ENCODE peak calls at places on chromosomes 1 and 21, in ten cellular contexts. A is ovary, H is BJ, K is kidney, N is prostate gland, C is GM12865, S is brain microvascular endothelial cell, M is astrocyte of the spinal cord, F is stomach, J is heart right ventricle. G is an unnamed sample.

GRCh38 chr1:225341642-225342041 is 86.2 kb downstream of the LBR start:
- DNase-seq in M (no peak), N (no peak), K (no peak), A (no peak), C (no peak), J (no peak), S (no peak), F (no peak), H (no peak), G (no peak)

GRCh38 chr1:31127266-31127665 is 61.7 kb upstream of the PUM1 start:
- DNase-seq in F (no peak), C (no peak), N (no peak), K (no peak), S (peak), J (no peak), H (no peak), M (peak), A (no peak), G (no peak)

GRCh38 chr1:115159958-115160357 is 70.7 kb upstream of the TSPAN2 start:
- DNase-seq in M (no peak), J (no peak), C (no peak), K (no peak), H (no peak), F (no peak), S (no peak), A (no peak), N (no peak), G (no peak)

GRCh38 chr1:210792703-210793102 is 341.2 kb downstream of the KCNH1 start:
- DNase-seq in M (peak), N (no peak), K (no peak), F (no peak), A (no peak), C (no peak), S (peak), J (no peak), H (peak), G (no peak)

GRCh38 chr1:69919922-69920273 is 285.5 kb downstream of the LRRC40 start:
- DNase-seq in S (no peak), H (no peak), N (no peak), A (no peak), M (no peak), F (no peak), J (no peak), K (peak), C (no peak), G (no peak)

GRCh38 chr1:56436912-56437403 is 142.4 kb downstream of the PLPP3 start:
- DNase-seq in C (no peak), H (no peak), J (no peak), S (no peak), M (no peak), A (no peak), K (no peak), F (no peak), N (no peak), G (no peak)

GRCh38 chr1:50878434-50878833 is 81.6 kb downstream of the FAF1 start:
- DNase-seq in J (no peak), M (no peak), S (no peak), H (no peak), N (no peak), A (no peak), C (no peak), K (no peak), F (no peak), G (no peak)

GRCh38 chr21:21481238-21481637 is 483.0 kb downstream of the NCAM2 start:
- DNase-seq in H (no peak), M (no peak), J (no peak), A (no peak), F (no peak), N (no peak), K (no peak), C (no peak), S (no peak), G (no peak)

GRCh38 chr1:1302006-1302430 is 5.7 kb downstream of the ACAP3 start:
- DNase-seq in H (no peak), J (no peak), M (no peak), K (no peak), N (no peak), A (no peak), S (no peak), C (no peak), F (no peak), G (no peak)

GRCh38 chr1:167819849-167820683 is 93.9 kb downstream of the ADCY10 start:
- DNase-seq in S (peak), J (peak), F (peak), C (peak), M (peak), N (peak), H (peak), A (peak), K (peak), G (peak)

GRCh38 chr1:61056674-61057439 is 25.5 kb upstream of the NFIA start:
- DNase-seq in K (peak), F (peak), C (no peak), M (peak), S (peak), N (peak), A (peak), H (no peak), J (peak), G (peak)

GRCh38 chr1:20884513-20884912 is 97.4 kb upstream of the HP1BP3 start:
- DNase-seq in A (no peak), M (no peak), H (no peak), J (no peak), N (no peak), K (no peak), C (no peak), S (no peak), F (no peak), G (no peak)

GRCh38 chr1:212457740-212458338 is 25.1 kb downstream of the NENF start:
- DNase-seq in C (peak), N (no peak), F (peak), H (no peak), M (peak), J (no peak), S (peak), K (no peak), A (no peak), G (no peak)

GRCh38 chr21:36851121-36851520 is 115.3 kb downstream of the HLCS start:
- DNase-seq in N (no peak), C (no peak), H (no peak), F (no peak), M (no peak), S (no peak), K (no peak), A (no peak), J (no peak), G (no peak)

GRCh38 chr1:155873860-155874259 is 14.5 kb downstream of the SYT11 start:
- DNase-seq in M (peak), A (no peak), F (no peak), S (no peak), K (no peak), H (no peak), J (no peak), N (no peak), C (no peak), G (no peak)

DNA sequence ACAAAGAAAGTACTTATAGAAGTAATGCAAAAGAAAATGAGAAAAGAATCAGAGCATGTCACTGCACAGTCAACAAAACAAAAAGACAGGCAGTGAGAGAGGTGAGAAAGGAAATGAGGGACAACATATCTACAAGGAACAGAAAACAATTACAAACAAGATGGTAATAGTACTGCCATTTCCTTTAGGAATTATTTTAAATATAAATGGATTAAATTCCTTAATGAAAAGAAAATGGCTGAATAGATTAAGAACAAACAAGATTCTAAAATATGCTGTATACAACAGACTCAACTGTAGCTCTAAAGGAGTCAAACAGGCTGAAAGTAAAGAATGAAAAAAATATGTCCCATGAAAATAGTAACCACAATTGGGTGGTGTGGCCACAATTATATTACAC is 22.1 kb upstream of the ZNF124 start:
- DNase-seq in S (no peak), C (no peak), F (no peak), M (no peak), H (no peak), A (no peak), N (no peak), J (no peak), K (no peak), G (no peak)
- TF ChIP-seq CTCF in S (no peak), C (no peak), F (no peak), M (no peak), H (no peak), A (no peak), N (no peak), J (no peak), K (no peak), G (no peak)

GRCh38 chr1:24930703-24931480 is 816 bp upstream of the RUNX3 start:
- DNase-seq in N (no peak), M (no peak), C (no peak), S (no peak), A (no peak), K (no peak), H (no peak), J (no peak), F (no peak), G (no peak)

GRCh38 chr1:24931481-24932221 is 1.6 kb upstream of the RUNX3 start:
- DNase-seq in N (no peak), H (no peak), M (no peak), K (no peak), A (no peak), J (no peak), S (no peak), C (no peak), F (no peak), G (no peak)

GRCh38 chr1:24933468-24933867 is 3.4 kb upstream of the RUNX3 start:
- DNase-seq in M (no peak), A (no peak), N (no peak), K (no peak), F (no peak), C (no peak), J (no peak), H (no peak), S (no peak), G (no peak)

GRCh38 chr1:24932725-24933294 is 2.7 kb upstream of the RUNX3 start:
- DNase-seq in H (no peak), C (no peak), S (no peak), K (no peak), N (no peak), J (no peak), A (no peak), F (no peak), M (no peak), G (no peak)

GRCh38 chr1:24932284-24932683 is 2.2 kb upstream of the RUNX3 start:
- DNase-seq in M (no peak), H (no peak), S (no peak), C (peak), F (peak), K (no peak), J (peak), A (no peak), N (no peak), G (peak)
- TF ChIP-seq CTCF in M (peak), H (no peak), S (peak), C (peak), F (no peak), K (peak), J (peak), A (no peak), N (peak), G (peak)

GRCh38 chr1:54795841-54796468 is 5.2 kb downstream of the TTC22 start:
- DNase-seq in F (peak), C (no peak), J (no peak), S (no peak), A (no peak), M (no peak), H (no peak), N (no peak), K (peak), G (no peak)

GRCh38 chr1:54794401-54795099 is 6.6 kb downstream of the TTC22 start:
- DNase-seq in F (peak), N (peak), C (no peak), M (no peak), J (no peak), K (no peak), A (no peak), S (no peak), H (no peak), G (no peak)

GRCh38 chr1:54792686-54793282 is 8.3 kb downstream of the TTC22 start:
- DNase-seq in H (no peak), K (no peak), A (no peak), S (no peak), N (peak), M (no peak), C (no peak), J (no peak), F (no peak), G (no peak)

GRCh38 chr1:54796902-54797301 is 4.2 kb downstream of the TTC22 start:
- DNase-seq in C (no peak), S (no peak), F (no peak), J (no peak), K (no peak), H (no peak), M (no peak), A (no peak), N (no peak), G (no peak)

DNA sequence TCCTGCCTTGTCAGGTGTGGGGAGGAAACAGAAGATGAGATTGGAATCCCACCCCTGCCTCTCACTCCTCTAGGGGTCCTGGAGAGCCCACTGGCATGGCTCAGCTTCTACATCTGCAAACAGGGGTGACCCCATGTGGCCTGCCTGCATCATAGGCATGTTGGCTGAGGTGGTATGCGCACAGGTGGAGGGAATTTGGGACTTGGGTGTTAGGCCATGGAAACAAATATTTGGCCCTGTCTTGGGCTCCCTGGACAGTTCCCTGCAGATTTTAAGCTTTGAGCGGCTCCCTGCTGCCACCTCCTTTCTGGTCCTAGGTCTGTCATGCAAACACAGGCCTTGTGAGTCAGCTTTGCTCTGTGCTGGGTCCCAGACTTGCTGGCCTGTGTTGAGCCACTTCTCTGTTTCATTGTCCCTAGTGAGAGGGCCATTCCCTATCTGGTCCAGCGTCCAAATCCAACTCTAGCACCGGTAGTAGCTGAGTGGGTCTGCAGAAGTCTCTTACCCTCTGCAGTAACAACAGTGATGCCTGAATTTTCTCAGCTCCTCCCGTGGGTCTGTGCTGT is 5.9 kb downstream of the TTC22 start:
- DNase-seq in J (no peak), K (no peak), S (no peak), A (no peak), C (no peak), H (no peak), F (no peak), M (no peak), N (no peak), G (no peak)
- TF ChIP-seq CTCF in J (no peak), K (no peak), S (no peak), A (no peak), C (no peak), H (no peak), F (no peak), M (no peak), N (no peak), G (no peak)

DNA sequence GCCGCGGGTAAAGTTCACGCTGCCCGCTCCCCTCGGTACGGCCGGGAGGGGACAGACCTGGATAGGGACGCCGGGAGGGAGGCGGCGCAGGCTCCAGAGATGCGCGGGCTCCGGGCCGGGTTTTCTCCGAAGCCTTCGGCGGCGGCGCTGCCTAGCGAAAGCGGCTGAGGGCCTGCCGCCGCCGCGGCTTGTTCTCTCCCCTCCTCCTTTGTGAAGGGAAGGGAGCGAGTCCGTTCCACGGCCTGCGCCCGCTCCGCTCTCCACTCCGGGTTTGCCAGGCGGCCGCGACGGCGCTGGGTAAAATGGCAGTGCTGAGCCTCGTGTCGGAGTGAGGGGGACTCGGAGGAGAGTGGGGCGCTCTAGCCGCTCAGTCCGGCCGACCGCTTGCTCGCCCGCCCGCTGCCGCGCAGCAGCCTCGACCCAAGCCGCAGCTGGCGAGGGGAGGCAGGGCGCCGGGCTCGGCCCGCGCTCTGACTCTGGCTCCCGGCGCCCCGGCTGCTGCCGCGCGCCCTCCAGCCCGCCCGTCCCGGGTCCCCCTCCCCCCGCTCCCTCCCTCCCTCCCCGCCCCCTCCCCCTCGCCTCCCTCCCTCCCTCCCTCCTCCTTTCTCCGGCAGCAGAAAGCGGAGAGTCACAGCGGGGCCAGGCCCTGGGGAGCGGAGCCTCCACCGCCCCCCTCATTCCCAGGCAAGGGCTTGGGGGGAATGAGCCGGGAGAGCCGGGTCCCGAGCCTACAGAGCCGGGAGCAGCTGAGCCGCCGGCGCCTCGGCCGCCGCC is at the start of gene ARID1A:
- DNase-seq in A (peak), H (peak), C (peak), F (peak), J (peak), M (peak), K (peak), S (peak), N (peak), G (peak)
- TF ChIP-seq CTCF in A (no peak), H (peak), C (no peak), F (no peak), J (peak), M (no peak), K (peak), S (peak), N (peak), G (peak)

DNA sequence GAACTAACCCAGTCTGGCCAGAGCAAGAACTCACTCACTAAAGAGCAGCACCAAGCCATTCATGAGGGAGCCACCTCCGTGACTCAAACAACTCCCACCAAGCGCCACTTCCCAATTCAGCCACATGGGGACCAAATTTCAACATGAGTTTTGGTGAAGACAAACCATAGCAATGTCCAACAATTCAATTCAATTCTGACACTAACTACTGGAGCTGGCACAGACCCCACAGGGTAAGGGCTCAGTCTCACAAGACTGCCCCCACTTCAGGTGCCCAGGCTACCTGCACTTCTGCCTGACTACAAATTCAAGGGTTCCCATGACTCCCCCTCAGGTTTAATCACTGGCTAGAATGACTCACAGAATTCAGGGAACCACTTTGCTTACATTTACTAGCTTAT is 48.8 kb upstream of the RAP1A start:
- DNase-seq in K (no peak), J (no peak), S (no peak), F (no peak), H (no peak), C (peak), N (no peak), M (no peak), A (no peak), G (no peak)
- TF ChIP-seq CTCF in K (peak), J (peak), S (peak), F (no peak), H (peak), C (peak), N (no peak), M (peak), A (no peak), G (peak)

G was measured in upper lobe of right lung.